ENCODE peak calls at places on chromosomes 1 and 21, in four cellular contexts. A is HEK293T, R is HepG2, H is GM12878. J is an unnamed sample.

GRCh38 chr1:227370463-227371254 is 52.4 kb upstream of the CDC42BPA start:
- DNase-seq in A (no peak), R (no peak), H (no peak), J (no peak)

GRCh38 chr1:156692409-156692957 is 12.9 kb downstream of the CRABP2 start:
- DNase-seq in A (no peak), R (no peak), H (no peak), J (peak; percentile 39)

GRCh38 chr1:37076168-37076567 is 41.9 kb upstream of the GRIK3 start:
- DNase-seq in A (no peak), R (no peak), H (no peak), J (no peak)

GRCh38 chr1:31159323-31159722 is 80.4 kb downstream of the NKAIN1 start:
- DNase-seq in A (no peak), R (no peak), H (no peak), J (no peak)

GRCh38 chr1:46133946-46134345 is 1.5 kb upstream of the PIK3R3 start:
- DNase-seq in A (no peak), R (no peak), H (no peak), J (no peak)

GRCh38 chr1:30840904-30841598 is 67.5 kb downstream of the SDC3 start:
- DNase-seq in A (no peak), R (no peak), H (no peak), J (no peak)

GRCh38 chr1:87279966-87280535 is 48.6 kb upstream of the LMO4 start:
- DNase-seq in A (no peak), R (no peak), H (no peak), J (no peak)

GRCh38 chr1:189657715-189658114 is 819.9 kb downstream of the BRINP3 start:
- DNase-seq in A (no peak), R (peak; percentile 23), H (no peak), J (no peak)

GRCh38 chr1:177779325-177779965 is 190.4 kb downstream of the SEC16B start:
- DNase-seq in A (no peak), R (no peak), H (no peak), J (no peak)

GRCh38 chr1:150066838-150067183 is 765 bp upstream of the VPS45 start:
- DNase-seq in A (peak; percentile 59), R (no peak), H (peak; percentile 12), J (peak; percentile 22)

GRCh38 chr1:4379451-4380175 is 274.8 kb upstream of the AJAP1 start:
- DNase-seq in A (no peak), R (no peak), H (no peak), J (no peak)

GRCh38 chr1:12095822-12096263 is 32.7 kb downstream of the TNFRSF8 start:
- DNase-seq in A (peak; percentile 44), R (no peak), H (no peak), J (peak; percentile 78)

GRCh38 chr21:43347864-43348766 is 78.8 kb downstream of the SIK1 start:
- DNase-seq in A (no peak), R (no peak), H (no peak), J (no peak)

GRCh38 chr1:205351984-205352713 is 4.6 kb downstream of the KLHDC8A start:
- DNase-seq in A (no peak), R (peak; percentile 12), H (no peak), J (no peak)
- TF ChIP-seq FOXK2 in A (no peak), R (no peak), H (no peak), J (no peak)

DNA sequence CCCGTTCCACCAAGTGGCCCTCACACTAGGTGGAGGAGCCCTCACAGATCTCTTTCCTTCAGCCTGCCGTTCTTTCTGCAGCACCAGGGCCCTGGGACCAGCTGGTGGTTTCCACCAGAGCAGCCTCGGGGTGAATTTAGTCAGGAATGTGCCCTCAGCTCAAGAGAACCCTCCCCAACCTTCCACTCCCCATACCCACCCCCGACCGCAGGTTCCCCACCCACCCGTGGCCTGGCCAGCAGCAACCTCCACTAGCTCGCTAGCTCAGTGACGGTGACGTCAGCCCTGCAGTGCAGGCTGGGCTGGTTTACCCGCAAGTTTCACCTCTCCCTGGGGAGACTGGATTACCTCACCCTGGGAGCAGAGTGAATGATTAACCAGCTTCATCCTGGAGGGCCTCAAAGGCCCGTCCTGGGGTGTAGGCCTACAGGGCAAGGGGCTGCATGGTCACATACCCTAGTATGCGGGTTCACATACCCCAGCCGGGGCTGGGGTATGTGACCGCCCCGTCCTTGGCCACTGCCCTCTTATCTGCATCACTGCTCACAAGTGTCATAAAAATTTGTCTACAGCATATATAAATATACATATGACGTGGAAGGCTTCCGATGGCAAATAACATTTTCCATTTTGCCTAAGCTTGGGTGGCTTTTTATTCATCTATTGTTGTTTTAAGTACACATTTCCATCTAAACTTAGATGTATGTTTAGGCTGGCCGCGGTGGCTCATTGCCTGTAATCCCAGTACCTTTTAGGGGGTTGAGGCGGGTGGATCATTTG is 24.5 kb downstream of the ELF3 start:
- DNase-seq in A (peak; percentile 90), R (peak; percentile 93), H (peak; percentile 35), J (peak; percentile 57)
- TF ChIP-seq FOXK2 in A (no peak), R (no peak), H (no peak), J (no peak)

GRCh38 chr1:108817016-108817415 is 39.9 kb downstream of the AKNAD1 start:
- DNase-seq in A (no peak), R (peak; percentile 2), H (no peak), J (no peak)

GRCh38 chr1:108815566-108815965 is 41.3 kb downstream of the AKNAD1 start:
- DNase-seq in A (no peak), R (no peak), H (no peak), J (no peak)

GRCh38 chr1:108814343-108815125 is 42.4 kb downstream of the AKNAD1 start:
- DNase-seq in A (no peak), R (no peak), H (no peak), J (no peak)

GRCh38 chr1:108817811-108818210 is 39.1 kb downstream of the AKNAD1 start:
- DNase-seq in A (no peak), R (no peak), H (no peak), J (no peak)

DNA sequence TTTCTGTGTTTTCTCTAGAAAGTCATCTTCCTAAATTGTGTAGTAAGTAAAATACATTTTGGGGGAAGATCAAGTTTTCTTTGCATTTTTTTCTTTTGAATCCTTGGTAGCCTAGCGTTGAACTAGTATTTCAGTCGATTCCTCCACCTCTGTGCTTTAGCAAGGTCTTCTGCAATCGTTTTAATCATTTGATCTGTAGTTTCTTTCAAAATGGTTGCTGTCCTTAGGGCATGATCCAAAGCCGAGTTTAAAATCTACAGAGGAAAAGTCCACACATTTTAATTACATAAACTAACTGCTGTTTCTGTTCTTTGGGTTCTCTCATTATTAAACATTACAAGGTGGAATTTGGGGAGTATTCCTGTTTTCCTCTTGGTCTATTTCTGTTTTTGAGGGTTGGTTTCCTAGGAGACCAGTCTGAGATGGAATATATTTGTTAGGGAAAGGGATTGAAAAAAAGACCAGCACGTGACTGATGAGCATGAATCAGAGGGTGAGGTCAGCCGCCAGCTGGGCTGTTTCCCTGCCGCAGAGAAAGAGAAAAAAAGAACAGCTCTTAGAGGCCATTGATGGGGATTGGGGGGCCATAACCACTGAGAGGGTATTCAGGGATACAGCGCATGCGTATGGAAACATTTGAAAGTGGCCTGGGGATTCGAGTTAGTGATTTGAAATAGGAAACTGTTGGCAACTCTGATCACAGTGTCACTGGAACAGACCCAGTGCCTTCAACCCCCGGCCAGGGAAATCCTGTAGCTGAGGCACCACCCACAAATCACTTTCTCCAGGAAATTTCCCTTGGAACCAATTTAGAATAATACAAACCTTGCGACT is 40.6 kb downstream of the AKNAD1 start:
- DNase-seq in A (peak; percentile 60), R (peak; percentile 24), H (no peak), J (peak; percentile 53)
- TF ChIP-seq FOXK2 in A (no peak), R (no peak), H (no peak), J (no peak)

GRCh38 chr1:155174334-155175280 is 958 bp downstream of the TRIM46 start:
- DNase-seq in A (no peak), R (no peak), H (no peak), J (no peak)

GRCh38 chr1:155177192-155177917 is 3.7 kb downstream of the TRIM46 start:
- DNase-seq in A (no peak), R (no peak), H (no peak), J (no peak)

GRCh38 chr1:155176544-155177071 is 3.0 kb downstream of the TRIM46 start:
- DNase-seq in A (peak; percentile 89), R (peak; percentile 47), H (no peak), J (peak; percentile 83)

GRCh38 chr1:155175281-155175926 is 1.8 kb downstream of the TRIM46 start:
- DNase-seq in A (no peak), R (no peak), H (no peak), J (no peak)

DNA sequence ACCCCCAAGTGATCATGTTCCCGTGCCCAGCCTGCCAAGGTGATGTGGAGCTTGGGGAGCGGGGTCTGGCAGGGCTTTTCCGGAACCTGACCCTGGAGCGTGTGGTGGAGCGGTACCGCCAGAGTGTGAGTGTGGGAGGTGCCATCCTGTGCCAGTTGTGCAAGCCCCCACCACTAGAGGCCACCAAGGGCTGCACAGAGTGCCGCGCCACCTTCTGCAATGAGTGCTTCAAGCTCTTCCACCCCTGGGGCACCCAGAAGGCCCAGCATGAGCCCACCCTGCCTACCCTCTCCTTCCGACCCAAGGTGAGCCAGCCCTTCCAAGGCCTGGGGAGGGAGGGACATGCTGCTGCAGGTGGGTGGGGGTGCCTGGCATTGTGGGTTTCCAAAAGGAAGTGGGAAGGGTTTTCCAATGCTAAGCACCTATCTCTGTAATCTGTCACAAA is 2.3 kb downstream of the TRIM46 start:
- DNase-seq in A (no peak), R (no peak), H (no peak), J (no peak)
- TF ChIP-seq FOXK2 in A (no peak), R (no peak), H (no peak), J (no peak)